ENCODE peak calls at places on chromosome 13, in six cellular contexts. One of them, this sample, is unnamed.
A peak's percentile ranks its signal among the peaks of the same experiment; 100 is the strongest.

GRCh38 chr13:25180795-25181537 is 8.9 kb upstream of the AMER2 start:
- DNase-seq in heart right ventricle: no peak
- DNase-seq in HFFc6: no peak
- DNase-seq in NCI-H2107: no peak
- DNase-seq in islet precursor cell: no peak
- DNase-seq in NCI-H748 treated with DMSO at 0.1 percent for 48 hours: no peak
- DNase-seq in this sample: no peak

GRCh38 chr13:110872034-110872767 is 42.7 kb downstream of the ANKRD10 start:
- DNase-seq in heart right ventricle: no peak
- DNase-seq in HFFc6: no peak
- DNase-seq in NCI-H2107: no peak
- DNase-seq in islet precursor cell: no peak
- DNase-seq in NCI-H748 treated with DMSO at 0.1 percent for 48 hours: no peak
- DNase-seq in this sample: no peak

GRCh38 chr13:41017153-41017552 is 2.0 kb downstream of the ELF1 start:
- DNase-seq in heart right ventricle: no peak
- DNase-seq in HFFc6: no peak
- DNase-seq in NCI-H2107: no peak
- DNase-seq in islet precursor cell: no peak
- DNase-seq in NCI-H748 treated with DMSO at 0.1 percent for 48 hours: peak; percentile 24
- DNase-seq in this sample: no peak

GRCh38 chr13:92175330-92175729 is 776.9 kb downstream of the GPC5 start:
- DNase-seq in heart right ventricle: no peak
- DNase-seq in HFFc6: no peak
- DNase-seq in NCI-H2107: no peak
- DNase-seq in islet precursor cell: peak; percentile 53
- DNase-seq in NCI-H748 treated with DMSO at 0.1 percent for 48 hours: peak; percentile 36
- DNase-seq in this sample: no peak

GRCh38 chr13:83780201-83780600 is 102.1 kb downstream of the SLITRK1 start:
- DNase-seq in heart right ventricle: no peak
- DNase-seq in HFFc6: peak; percentile 27
- DNase-seq in NCI-H2107: no peak
- DNase-seq in islet precursor cell: peak; percentile 59
- DNase-seq in NCI-H748 treated with DMSO at 0.1 percent for 48 hours: no peak
- DNase-seq in this sample: no peak

GRCh38 chr13:99766641-99767045 is 204.9 kb downstream of the ZIC5 start:
- DNase-seq in heart right ventricle: no peak
- DNase-seq in HFFc6: no peak
- DNase-seq in NCI-H2107: no peak
- DNase-seq in islet precursor cell: no peak
- DNase-seq in NCI-H748 treated with DMSO at 0.1 percent for 48 hours: peak; percentile 11
- DNase-seq in this sample: no peak

GRCh38 chr13:20394506-20394905 is 131.2 kb downstream of the CRYL1 start:
- DNase-seq in heart right ventricle: no peak
- DNase-seq in HFFc6: no peak
- DNase-seq in NCI-H2107: no peak
- DNase-seq in islet precursor cell: peak; percentile 43
- DNase-seq in NCI-H748 treated with DMSO at 0.1 percent for 48 hours: no peak
- DNase-seq in this sample: no peak

GRCh38 chr13:59103004-59103768 is 1060.5 kb downstream of the DIAPH3 start:
- DNase-seq in heart right ventricle: no peak
- DNase-seq in HFFc6: no peak
- DNase-seq in NCI-H2107: peak; percentile 43
- DNase-seq in islet precursor cell: no peak
- DNase-seq in NCI-H748 treated with DMSO at 0.1 percent for 48 hours: no peak
- DNase-seq in this sample: no peak

GRCh38 chr13:98397861-98398260 is 179.0 kb downstream of the STK24 start:
- DNase-seq in heart right ventricle: no peak
- DNase-seq in HFFc6: no peak
- DNase-seq in NCI-H2107: no peak
- DNase-seq in islet precursor cell: no peak
- DNase-seq in NCI-H748 treated with DMSO at 0.1 percent for 48 hours: no peak
- DNase-seq in this sample: no peak

GRCh38 chr13:36096411-36097184 is 34.6 kb downstream of the DCLK1 start:
- DNase-seq in heart right ventricle: no peak
- DNase-seq in HFFc6: no peak
- DNase-seq in NCI-H2107: no peak
- DNase-seq in islet precursor cell: no peak
- DNase-seq in NCI-H748 treated with DMSO at 0.1 percent for 48 hours: no peak
- DNase-seq in this sample: no peak

GRCh38 chr13:112159575-112160547 is 92.9 kb downstream of the SOX1 start:
- DNase-seq in heart right ventricle: no peak
- DNase-seq in HFFc6: no peak
- DNase-seq in NCI-H2107: no peak
- DNase-seq in islet precursor cell: no peak
- DNase-seq in NCI-H748 treated with DMSO at 0.1 percent for 48 hours: no peak
- DNase-seq in this sample: no peak

GRCh38 chr13:46668302-46668720 is 115.3 kb downstream of the LRCH1 start:
- DNase-seq in heart right ventricle: peak; percentile 65
- DNase-seq in HFFc6: peak; percentile 77
- DNase-seq in NCI-H2107: no peak
- DNase-seq in islet precursor cell: no peak
- DNase-seq in NCI-H748 treated with DMSO at 0.1 percent for 48 hours: no peak
- DNase-seq in this sample: no peak

GRCh38 chr13:97852181-97852874 is 101.1 kb upstream of the IPO5 start:
- DNase-seq in heart right ventricle: no peak
- DNase-seq in HFFc6: no peak
- DNase-seq in NCI-H2107: no peak
- DNase-seq in islet precursor cell: no peak
- DNase-seq in NCI-H748 treated with DMSO at 0.1 percent for 48 hours: no peak
- DNase-seq in this sample: no peak

GRCh38 chr13:84137292-84137691 is 255.0 kb upstream of the SLITRK1 start:
- DNase-seq in heart right ventricle: no peak
- DNase-seq in HFFc6: peak; percentile 16
- DNase-seq in NCI-H2107: no peak
- DNase-seq in islet precursor cell: no peak
- DNase-seq in NCI-H748 treated with DMSO at 0.1 percent for 48 hours: no peak
- DNase-seq in this sample: no peak

GRCh38 chr13:59261928-59262488 is 901.7 kb downstream of the DIAPH3 start:
- DNase-seq in heart right ventricle: no peak
- DNase-seq in HFFc6: no peak
- DNase-seq in NCI-H2107: no peak
- DNase-seq in islet precursor cell: no peak
- DNase-seq in NCI-H748 treated with DMSO at 0.1 percent for 48 hours: peak; percentile 26
- DNase-seq in this sample: no peak

GRCh38 chr13:34421849-34422475 is 520.1 kb upstream of the NBEA start:
- DNase-seq in heart right ventricle: no peak
- DNase-seq in HFFc6: no peak
- DNase-seq in NCI-H2107: no peak
- DNase-seq in islet precursor cell: no peak
- DNase-seq in NCI-H748 treated with DMSO at 0.1 percent for 48 hours: no peak
- DNase-seq in this sample: no peak

GRCh38 chr13:27868639-27869435 is 51.0 kb upstream of the PDX1 start:
- DNase-seq in heart right ventricle: no peak
- DNase-seq in HFFc6: no peak
- DNase-seq in NCI-H2107: no peak
- DNase-seq in islet precursor cell: no peak
- DNase-seq in NCI-H748 treated with DMSO at 0.1 percent for 48 hours: peak; percentile 29
- DNase-seq in this sample: no peak

GRCh38 chr13:74443623-74444022 is 309.4 kb upstream of the KLF12 start:
- DNase-seq in heart right ventricle: no peak
- DNase-seq in HFFc6: peak; percentile 75
- DNase-seq in NCI-H2107: no peak
- DNase-seq in islet precursor cell: no peak
- DNase-seq in NCI-H748 treated with DMSO at 0.1 percent for 48 hours: no peak
- DNase-seq in this sample: no peak

GRCh38 chr13:25752957-25753540 is 298.8 kb downstream of the SHISA2 start:
- DNase-seq in heart right ventricle: peak; percentile 50
- DNase-seq in HFFc6: no peak
- DNase-seq in NCI-H2107: no peak
- DNase-seq in islet precursor cell: peak; percentile 85
- DNase-seq in NCI-H748 treated with DMSO at 0.1 percent for 48 hours: no peak
- DNase-seq in this sample: peak; percentile 60

GRCh38 chr13:27918041-27918917 is 1.5 kb upstream of the PDX1 start:
- DNase-seq in heart right ventricle: no peak
- DNase-seq in HFFc6: no peak
- DNase-seq in NCI-H2107: no peak
- DNase-seq in islet precursor cell: peak; percentile 50
- DNase-seq in NCI-H748 treated with DMSO at 0.1 percent for 48 hours: no peak
- DNase-seq in this sample: no peak